ENCODE peak calls at places on chromosomes 12 and 14, in four cellular contexts. One of them, this sample, is unnamed.

GRCh38 chr12:100382327-100382726 is 25.5 kb downstream of the SLC17A8 start:
- DNase-seq in WTC11: no peak
- DNase-seq in osteocyte: no peak
- DNase-seq in omental fat pad: no peak
- DNase-seq in this sample: peak

GRCh38 chr14:54502602-54503001 is 7.1 kb upstream of the CGRRF1 start:
- DNase-seq in WTC11: no peak
- DNase-seq in osteocyte: no peak
- DNase-seq in omental fat pad: no peak
- DNase-seq in this sample: no peak

GRCh38 chr12:97308576-97309198 is 153.9 kb upstream of the RMST start:
- DNase-seq in osteocyte: no peak
- DNase-seq in omental fat pad: no peak
- DNase-seq in WTC11: no peak
- DNase-seq in this sample: peak

GRCh38 chr12:52656616-52657015 is 4.6 kb upstream of the KRT2 start:
- DNase-seq in omental fat pad: no peak
- DNase-seq in osteocyte: no peak
- DNase-seq in WTC11: no peak
- DNase-seq in this sample: no peak

GRCh38 chr12:1474059-1474537 is 120.3 kb downstream of the FBXL14 start:
- DNase-seq in osteocyte: no peak
- DNase-seq in omental fat pad: no peak
- DNase-seq in WTC11: no peak
- DNase-seq in this sample: peak

GRCh38 chr12:105860556-105861207 is 278.1 kb downstream of the NUAK1 start:
- DNase-seq in omental fat pad: no peak
- DNase-seq in WTC11: no peak
- DNase-seq in osteocyte: no peak
- DNase-seq in this sample: no peak

GRCh38 chr14:93731753-93732152 is 56.5 kb downstream of the PRIMA1 start:
- DNase-seq in osteocyte: no peak
- DNase-seq in omental fat pad: no peak
- DNase-seq in WTC11: no peak
- DNase-seq in this sample: no peak

GRCh38 chr14:21921453-21921852 is 247.8 kb upstream of the OR4E1 start:
- DNase-seq in osteocyte: no peak
- DNase-seq in WTC11: no peak
- DNase-seq in omental fat pad: no peak
- DNase-seq in this sample: no peak

GRCh38 chr12:48002773-48003218 is 1.5 kb downstream of the COL2A1 start:
- DNase-seq in WTC11: peak
- DNase-seq in osteocyte: no peak
- DNase-seq in omental fat pad: no peak
- DNase-seq in this sample: no peak

GRCh38 chr14:69059658-69060648 is 80.9 kb upstream of the ACTN1 start:
- DNase-seq in osteocyte: no peak
- DNase-seq in omental fat pad: no peak
- DNase-seq in WTC11: no peak
- DNase-seq in this sample: no peak

GRCh38 chr12:94073441-94074051 is 74.8 kb upstream of the PLXNC1 start:
- DNase-seq in osteocyte: no peak
- DNase-seq in WTC11: no peak
- DNase-seq in omental fat pad: no peak
- DNase-seq in this sample: no peak

GRCh38 chr12:63154560-63154959 is 3.6 kb upstream of the AVPR1A start:
- DNase-seq in omental fat pad: no peak
- DNase-seq in WTC11: no peak
- DNase-seq in osteocyte: no peak
- DNase-seq in this sample: no peak

GRCh38 chr12:116673713-116674112 is 64.2 kb downstream of the SPRING1 start:
- DNase-seq in osteocyte: no peak
- DNase-seq in omental fat pad: no peak
- DNase-seq in WTC11: peak
- DNase-seq in this sample: no peak

GRCh38 chr14:100717371-100717770 is 9.3 kb upstream of the DLK1 start:
- DNase-seq in osteocyte: no peak
- DNase-seq in omental fat pad: no peak
- DNase-seq in WTC11: no peak
- DNase-seq in this sample: no peak

GRCh38 chr12:11542599-11542998 is 106.9 kb upstream of the ETV6 start:
- DNase-seq in WTC11: no peak
- DNase-seq in osteocyte: no peak
- DNase-seq in omental fat pad: no peak
- DNase-seq in this sample: no peak

GRCh38 chr14:103735815-103736545 is 20.4 kb downstream of the ZFYVE21 start:
- DNase-seq in WTC11: no peak
- DNase-seq in omental fat pad: no peak
- DNase-seq in osteocyte: no peak
- DNase-seq in this sample: no peak

GRCh38 chr12:13472690-13473089 is 276.2 kb downstream of the EMP1 start:
- DNase-seq in osteocyte: no peak
- DNase-seq in WTC11: no peak
- DNase-seq in omental fat pad: no peak
- DNase-seq in this sample: peak

GRCh38 chr12:22626429-22626828 is 1.5 kb downstream of the ETNK1 start:
- DNase-seq in omental fat pad: no peak
- DNase-seq in osteocyte: no peak
- DNase-seq in WTC11: no peak
- DNase-seq in this sample: no peak

GRCh38 chr14:55075628-55076027 is 24.2 kb downstream of the MAPK1IP1L start:
- DNase-seq in osteocyte: no peak
- DNase-seq in WTC11: no peak
- DNase-seq in omental fat pad: no peak
- DNase-seq in this sample: no peak

GRCh38 chr14:98137626-98138025 is 1134.4 kb downstream of the BCL11B start:
- DNase-seq in omental fat pad: no peak
- DNase-seq in WTC11: no peak
- DNase-seq in osteocyte: no peak
- DNase-seq in this sample: no peak

GRCh38 chr14:50319721-50320120 is 7.6 kb downstream of the DMAC2L start:
- DNase-seq in WTC11: no peak
- DNase-seq in omental fat pad: no peak
- DNase-seq in osteocyte: no peak
- DNase-seq in this sample: no peak

GRCh38 chr14:85234626-85235025 is 295.3 kb upstream of the FLRT2 start:
- DNase-seq in WTC11: no peak
- DNase-seq in osteocyte: no peak
- DNase-seq in omental fat pad: no peak
- DNase-seq in this sample: no peak

GRCh38 chr12:13534645-13535398 is 338.3 kb downstream of the EMP1 start:
- DNase-seq in omental fat pad: peak
- DNase-seq in osteocyte: peak
- DNase-seq in WTC11: peak
- DNase-seq in this sample: peak

GRCh38 chr12:53061404-53062010 is 11.6 kb downstream of the TNS2 start:
- DNase-seq in WTC11: peak
- DNase-seq in omental fat pad: no peak
- DNase-seq in osteocyte: no peak
- DNase-seq in this sample: no peak

GRCh38 chr12:4214912-4215861 is 58.4 kb upstream of the CCND2 start:
- DNase-seq in omental fat pad: no peak
- DNase-seq in osteocyte: peak
- DNase-seq in WTC11: no peak
- DNase-seq in this sample: peak

GRCh38 chr14:88005050-88005481 is at the start of gene GPR65:
- DNase-seq in WTC11: no peak
- DNase-seq in osteocyte: no peak
- DNase-seq in omental fat pad: no peak
- DNase-seq in this sample: no peak

GRCh38 chr12:27781680-27782079 is 1.6 kb upstream of the MANSC4 start:
- DNase-seq in osteocyte: no peak
- DNase-seq in omental fat pad: no peak
- DNase-seq in WTC11: no peak
- DNase-seq in this sample: no peak

This sample was measured in H4.